ENCODE peak calls at places on chromosomes 3 and 15, in four cellular contexts. One of them, this sample, is unnamed.

GRCh38 chr15:97729270-97729669 is 231.2 kb upstream of the ARRDC4 start:
- DNase-seq in activated CD8-positive, alpha-beta T cell treated with anti-CD3 and anti-CD28 coated beads for 36 hours: no peak
- DNase-seq in WTC11: no peak
- DNase-seq in NCI-H1092 treated with DMSO at 0.1 percent for 48 hours: no peak
- DNase-seq in this sample: no peak

GRCh38 chr15:38652998-38653397 is 88.4 kb upstream of the RASGRP1 start:
- DNase-seq in activated CD8-positive, alpha-beta T cell treated with anti-CD3 and anti-CD28 coated beads for 36 hours: peak; percentile 89
- DNase-seq in WTC11: no peak
- DNase-seq in NCI-H1092 treated with DMSO at 0.1 percent for 48 hours: no peak
- DNase-seq in this sample: peak; percentile 88

GRCh38 chr3:121155023-121155422 is 247.0 kb downstream of the STXBP5L start:
- DNase-seq in activated CD8-positive, alpha-beta T cell treated with anti-CD3 and anti-CD28 coated beads for 36 hours: no peak
- DNase-seq in WTC11: no peak
- DNase-seq in NCI-H1092 treated with DMSO at 0.1 percent for 48 hours: no peak
- DNase-seq in this sample: no peak

GRCh38 chr15:98658831-98659699 is 10.7 kb downstream of the IGF1R start:
- DNase-seq in activated CD8-positive, alpha-beta T cell treated with anti-CD3 and anti-CD28 coated beads for 36 hours: peak; percentile 32
- DNase-seq in WTC11: no peak
- DNase-seq in NCI-H1092 treated with DMSO at 0.1 percent for 48 hours: peak; percentile 21
- DNase-seq in this sample: peak; percentile 27

GRCh38 chr15:69468241-69469121 is 15.9 kb downstream of the RPLP1 start:
- DNase-seq in activated CD8-positive, alpha-beta T cell treated with anti-CD3 and anti-CD28 coated beads for 36 hours: peak; percentile 95
- DNase-seq in WTC11: no peak
- DNase-seq in NCI-H1092 treated with DMSO at 0.1 percent for 48 hours: peak; percentile 89
- DNase-seq in this sample: peak; percentile 57

GRCh38 chr3:16329792-16330061 is 64.7 kb downstream of the OXNAD1 start:
- DNase-seq in activated CD8-positive, alpha-beta T cell treated with anti-CD3 and anti-CD28 coated beads for 36 hours: no peak
- DNase-seq in WTC11: no peak
- DNase-seq in NCI-H1092 treated with DMSO at 0.1 percent for 48 hours: peak; percentile 46
- DNase-seq in this sample: no peak

GRCh38 chr3:189490749-189491148 is 140.4 kb upstream of the TP63 start:
- DNase-seq in activated CD8-positive, alpha-beta T cell treated with anti-CD3 and anti-CD28 coated beads for 36 hours: no peak
- DNase-seq in WTC11: no peak
- DNase-seq in NCI-H1092 treated with DMSO at 0.1 percent for 48 hours: no peak
- DNase-seq in this sample: no peak

GRCh38 chr3:158420654-158421396 is 150.2 kb upstream of the MLF1 start:
- DNase-seq in activated CD8-positive, alpha-beta T cell treated with anti-CD3 and anti-CD28 coated beads for 36 hours: no peak
- DNase-seq in WTC11: no peak
- DNase-seq in NCI-H1092 treated with DMSO at 0.1 percent for 48 hours: no peak
- DNase-seq in this sample: no peak

GRCh38 chr3:134471521-134472193 is 14.1 kb downstream of the ANAPC13 start:
- DNase-seq in activated CD8-positive, alpha-beta T cell treated with anti-CD3 and anti-CD28 coated beads for 36 hours: no peak
- DNase-seq in WTC11: no peak
- DNase-seq in NCI-H1092 treated with DMSO at 0.1 percent for 48 hours: no peak
- DNase-seq in this sample: no peak

GRCh38 chr3:150168694-150169093 is 198.0 kb upstream of the PFN2 start:
- DNase-seq in activated CD8-positive, alpha-beta T cell treated with anti-CD3 and anti-CD28 coated beads for 36 hours: no peak
- DNase-seq in WTC11: no peak
- DNase-seq in NCI-H1092 treated with DMSO at 0.1 percent for 48 hours: no peak
- DNase-seq in this sample: no peak

GRCh38 chr3:146274833-146275232 is 23.9 kb upstream of the PLSCR4 start:
- DNase-seq in activated CD8-positive, alpha-beta T cell treated with anti-CD3 and anti-CD28 coated beads for 36 hours: no peak
- DNase-seq in WTC11: no peak
- DNase-seq in NCI-H1092 treated with DMSO at 0.1 percent for 48 hours: no peak
- DNase-seq in this sample: no peak

GRCh38 chr3:118833075-118833474 is 201.6 kb downstream of the IGSF11 start:
- DNase-seq in activated CD8-positive, alpha-beta T cell treated with anti-CD3 and anti-CD28 coated beads for 36 hours: no peak
- DNase-seq in WTC11: no peak
- DNase-seq in NCI-H1092 treated with DMSO at 0.1 percent for 48 hours: no peak
- DNase-seq in this sample: no peak

GRCh38 chr3:98777801-98778220 is 14.7 kb downstream of the ST3GAL6 start:
- DNase-seq in activated CD8-positive, alpha-beta T cell treated with anti-CD3 and anti-CD28 coated beads for 36 hours: no peak
- DNase-seq in WTC11: no peak
- DNase-seq in NCI-H1092 treated with DMSO at 0.1 percent for 48 hours: no peak
- DNase-seq in this sample: no peak

GRCh38 chr15:39581501-39582285 is 814 bp downstream of the THBS1 start:
- DNase-seq in activated CD8-positive, alpha-beta T cell treated with anti-CD3 and anti-CD28 coated beads for 36 hours: peak; percentile 9
- DNase-seq in WTC11: peak; percentile 68
- DNase-seq in NCI-H1092 treated with DMSO at 0.1 percent for 48 hours: no peak
- DNase-seq in this sample: no peak

This sample was measured in DND-41.